ENCODE peak calls at places on chromosomes 3 and 15, in seven cellular contexts. P is AG08396; X is M059J; L is glutamatergic neuron; W is stromal cell of bone marrow; E is effector CD4-positive, alpha-beta T cell; B is G401. S is an unnamed sample.

GRCh38 chr3:30437172-30437571 is 169.2 kb upstream of the TGFBR2 start:
- DNase-seq in P (peak; percentile 11), X (no peak), L (no peak), W (peak; percentile 47), E (no peak), B (no peak), S (peak; percentile 6)

GRCh38 chr3:195445885-195446284 is 3.1 kb upstream of the ACAP2 start:
- DNase-seq in P (no peak), X (no peak), L (no peak), W (no peak), E (no peak), B (no peak), S (no peak)

GRCh38 chr15:70636540-70637165 is 126.7 kb downstream of the UACA start:
- DNase-seq in P (no peak), X (peak; percentile 29), L (no peak), W (no peak), E (no peak), B (peak; percentile 21), S (peak; percentile 52)

GRCh38 chr3:122572940-122573412 is 4.5 kb upstream of the PARP15 start:
- DNase-seq in P (no peak), X (peak; percentile 96), L (no peak), W (peak; percentile 64), E (no peak), B (no peak), S (peak; percentile 49)

GRCh38 chr3:179181021-179181472 is 32.9 kb downstream of the PIK3CA start:
- DNase-seq in P (peak; percentile 17), X (peak; percentile 70), L (no peak), W (peak; percentile 76), E (no peak), B (no peak), S (no peak)

GRCh38 chr3:17233398-17233800 is 348.6 kb downstream of the PLCL2 start:
- DNase-seq in P (peak; percentile 50), X (peak; percentile 65), L (no peak), W (no peak), E (peak; percentile 26), B (peak; percentile 82), S (peak; percentile 69)

GRCh38 chr15:64070965-64071851 is 22.4 kb downstream of the CIAO2A start:
- DNase-seq in P (peak; percentile 72), X (peak; percentile 92), L (no peak), W (peak; percentile 84), E (no peak), B (peak; percentile 57), S (no peak)

GRCh38 chr3:79822076-79822475 is 54.3 kb upstream of the ROBO1 start:
- DNase-seq in P (no peak), X (no peak), L (no peak), W (no peak), E (no peak), B (no peak), S (no peak)

GRCh38 chr3:77038928-77039605 is 832 bp upstream of the ROBO2 start:
- DNase-seq in P (peak; percentile 10), X (no peak), L (peak; percentile 36), W (no peak), E (no peak), B (peak; percentile 70), S (peak; percentile 52)

GRCh38 chr3:122961146-122961545 is 66.4 kb downstream of the SEMA5B start:
- DNase-seq in P (peak; percentile 33), X (no peak), L (no peak), W (peak; percentile 57), E (no peak), B (no peak), S (no peak)

GRCh38 chr3:58638586-58638985 is 28.0 kb downstream of the FAM3D start:
- DNase-seq in P (no peak), X (no peak), L (no peak), W (no peak), E (no peak), B (no peak), S (no peak)

GRCh38 chr15:48962662-48963523 is 826 bp downstream of the SHC4 start:
- DNase-seq in P (peak; percentile 31), X (peak; percentile 64), L (peak; percentile 53), W (no peak), E (no peak), B (peak; percentile 51), S (peak; percentile 67)

S was measured in GM23338.